ENCODE peak calls at places on chromosomes 11 and 22, in five cellular contexts. Q, N, Z, O and S are unnamed samples. For H3K4me1 and H3K36me3, the result is how much of the 10 kb centered on the place peaks cover.

GRCh38 chr22:48153726-48154125 is 1391.3 kb downstream of the TBC1D22A start:
- DNase-seq in O (no peak), N (no peak), Q (no peak), Z (no peak), S (no peak)

GRCh38 chr11:131240421-131240820 is 130.0 kb upstream of the NTM start:
- DNase-seq in Z (no peak), Q (no peak), O (no peak), N (peak), S (no peak)

GRCh38 chr22:32411388-32411787 is 659 bp downstream of the RTCB start:
- DNase-seq in O (no peak), Q (no peak), Z (peak), N (peak), S (no peak)

GRCh38 chr11:96335389-96335788 is 7.6 kb downstream of the MAML2 start:
- DNase-seq in N (no peak), Z (no peak), Q (no peak), O (no peak), S (no peak)

GRCh38 chr11:975824-976223 is 50.2 kb downstream of the AP2A2 start:
- DNase-seq in O (no peak), N (peak), Z (no peak), Q (no peak), S (no peak)

GRCh38 chr11:3735827-3736226 is 61.5 kb downstream of the NUP98 start:
- DNase-seq in Q (no peak), O (no peak), N (peak), Z (no peak), S (no peak)

GRCh38 chr11:30917859-30918478 is 331.8 kb upstream of the MPPED2 start:
- DNase-seq in Q (peak), Z (no peak), O (no peak), N (peak), S (no peak)

GRCh38 chr11:102495161-102496042 is 35.1 kb downstream of the MMP7 start:
- DNase-seq in O (no peak), Q (no peak), N (peak), Z (peak), S (no peak)

GRCh38 chr11:72821920-72822799 is 7.9 kb downstream of the ATG16L2 start:
- DNase-seq in N (peak), O (peak), Q (peak), Z (peak), S (peak)

GRCh38 chr11:61955031-61955415 is 4.9 kb downstream of the BEST1 start:
- DNase-seq in O (peak), Q (peak), N (peak), Z (no peak), S (peak)

GRCh38 chr11:19345519-19345847 is 104.7 kb upstream of the E2F8 start:
- DNase-seq in Z (no peak), Q (no peak), N (no peak), O (peak), S (no peak)

GRCh38 chr11:114929351-114929750 is 251.0 kb downstream of the NXPE2 start:
- DNase-seq in Q (no peak), N (no peak), O (no peak), Z (no peak), S (no peak)

GRCh38 chr22:31613286-31613903 is 48.6 kb downstream of the PISD start:
- DNase-seq in N (no peak), Q (no peak), Z (no peak), O (no peak), S (peak)

GRCh38 chr11:47711816-47712215 is 3.4 kb downstream of the AGBL2 start:
- DNase-seq in Z (no peak), O (no peak), Q (no peak), N (no peak), S (no peak)

GRCh38 chr11:110903830-110904229 is 191.6 kb upstream of the ARHGAP20 start:
- DNase-seq in O (no peak), Q (no peak), N (peak), Z (no peak), S (no peak)

GRCh38 chr22:26377170-26377825 is 51.8 kb upstream of the ASPHD2 start:
- DNase-seq in Q (no peak), N (no peak), Z (no peak), O (no peak), S (no peak)

GRCh38 chr11:60183595-60184201 is 815 bp upstream of the MS4A6A start:
- DNase-seq in O (no peak), Q (no peak), Z (no peak), N (no peak), S (no peak)

GRCh38 chr11:7089328-7090251 is 792 bp downstream of the RBMXL2 start:
- DNase-seq in O (peak), Q (no peak), N (no peak), Z (no peak), S (no peak)

GRCh38 chr11:16248248-16248647 is 108.1 kb downstream of the SOX6 start:
- DNase-seq in O (no peak), Z (no peak), Q (no peak), N (no peak), S (peak)

GRCh38 chr11:16252373-16252772 is 104.0 kb downstream of the SOX6 start:
- DNase-seq in N (no peak), Z (no peak), O (no peak), Q (no peak), S (no peak)
- TF ChIP-seq CTCF in N (peak), Z (no peak), O (no peak), Q (no peak), S (no peak)

GRCh38 chr22:39467390-39467901 is 10.6 kb downstream of the MGAT3 start:
- DNase-seq in Q (no peak), N (no peak), O (no peak), Z (no peak), S (no peak)
- H3K4me1 ChIP-seq in Q (half or more), N (under half), O (under half), Z (under half), S (under half)

GRCh38 chr11:68932933-68933577 is 29.4 kb downstream of the IGHMBP2 start:
- DNase-seq in N (no peak), Q (no peak), Z (no peak), O (no peak), S (no peak)

GRCh38 chr11:68933605-68934320 is 30.1 kb downstream of the IGHMBP2 start:
- DNase-seq in O (no peak), Q (no peak), Z (no peak), N (no peak), S (no peak)

GRCh38 chr11:68932358-68932757 is 28.7 kb downstream of the IGHMBP2 start:
- DNase-seq in O (no peak), N (no peak), Q (no peak), Z (no peak), S (no peak)

GRCh38 chr11:68930991-68931855 is 27.5 kb downstream of the IGHMBP2 start:
- DNase-seq in Q (no peak), O (no peak), N (no peak), Z (no peak), S (no peak)

GRCh38 chr11:68931911-68932310 is 28.2 kb downstream of the IGHMBP2 start:
- DNase-seq in Z (no peak), N (no peak), O (no peak), Q (no peak), S (no peak)
- H3K36me3 ChIP-seq in Z (under half), N (under half), O (half or more), Q (half or more), S (under half)

GRCh38 chr11:92794783-92795182 is 174.7 kb upstream of the MTNR1B start:
- DNase-seq in Z (no peak), Q (no peak), O (no peak), N (no peak), S (no peak)
- TF ChIP-seq CTCF in Z (no peak), Q (no peak), O (no peak), N (no peak), S (no peak)

GRCh38 chr11:73981051-73981805 is 1.4 kb downstream of the UCP2 start:
- DNase-seq in N (no peak), Q (no peak), O (no peak), Z (no peak), S (peak)

GRCh38 chr11:73978576-73979086 is 4.0 kb downstream of the UCP2 start:
- DNase-seq in N (peak), Q (no peak), O (no peak), Z (no peak), S (no peak)

GRCh38 chr11:73977856-73978519 is 4.7 kb downstream of the UCP2 start:
- DNase-seq in Q (no peak), O (no peak), Z (no peak), N (no peak), S (peak)

GRCh38 chr11:73982595-73982989 is at the start of gene UCP2:
- DNase-seq in N (peak), O (peak), Q (peak), Z (peak), S (peak)

GRCh38 chr11:73980001-73980960 is 2.4 kb downstream of the UCP2 start:
- DNase-seq in O (peak), Q (no peak), Z (peak), N (no peak), S (peak)
- H3K4me1 ChIP-seq in O (under half), Q (under half), Z (half or more), N (under half), S (under half)